ENCODE peak calls at places on chromosome 5, in eight cellular contexts. P is fibroblast of lung; O is tibial artery; E is SK-N-SH; S is tibial nerve; K is CD8-positive, alpha-beta T cell; H is activated CD8-positive, alpha-beta T cell treated with anti-CD3 and anti-CD28 coated beads for 36 hours; F is heart left ventricle. V is an unnamed sample.

GRCh38 chr5:135154197-135154596 is 120.2 kb upstream of the PITX1 start:
- DNase-seq in P (no peak), O (no peak), E (no peak), S (no peak), K (no peak), H (no peak), F (no peak), V (no peak)

GRCh38 chr5:1375871-1376850 is 31.3 kb upstream of the CLPTM1L start:
- DNase-seq in P (no peak), O (no peak), E (no peak), S (no peak), K (no peak), H (no peak), F (no peak), V (no peak)

GRCh38 chr5:56641635-56642255 is 173.6 kb upstream of the MAP3K1 start:
- DNase-seq in P (no peak), O (no peak), E (no peak), S (no peak), K (no peak), H (no peak), F (no peak), V (no peak)

GRCh38 chr5:80220268-80220897 is 35.5 kb downstream of the SERINC5 start:
- DNase-seq in P (peak; percentile 43), O (no peak), E (no peak), S (no peak), K (no peak), H (no peak), F (no peak), V (no peak)

GRCh38 chr5:176396330-176396729 is 7.8 kb downstream of the HIGD2A start:
- DNase-seq in P (no peak), O (no peak), E (peak; percentile 49), S (no peak), K (no peak), H (no peak), F (no peak), V (no peak)

GRCh38 chr5:53368516-53368915 is 111.9 kb upstream of the FST start:
- DNase-seq in P (peak; percentile 77), O (no peak), E (no peak), S (no peak), K (no peak), H (no peak), F (no peak), V (no peak)

GRCh38 chr5:147391781-147392180 is 118.1 kb downstream of the DPYSL3 start:
- DNase-seq in P (peak; percentile 91), O (peak; percentile 77), E (peak; percentile 60), S (no peak), K (no peak), H (no peak), F (no peak), V (no peak)

GRCh38 chr5:82259172-82259800 is 18.9 kb downstream of the RPS23 start:
- DNase-seq in P (peak; percentile 26), O (no peak), E (peak; percentile 30), S (no peak), K (no peak), H (no peak), F (no peak), V (no peak)

GRCh38 chr5:18244309-18244708 is 610.0 kb downstream of the TAF11L14 start:
- DNase-seq in P (no peak), O (no peak), E (no peak), S (no peak), K (no peak), H (no peak), F (no peak), V (no peak)

GRCh38 chr5:171627936-171628335 is 157.7 kb upstream of the SMIM23 start:
- DNase-seq in P (no peak), O (no peak), E (no peak), S (no peak), K (no peak), H (no peak), F (no peak), V (no peak)

GRCh38 chr5:171630670-171631065 is 154.9 kb upstream of the SMIM23 start:
- DNase-seq in P (no peak), O (no peak), E (no peak), S (no peak), K (no peak), H (no peak), F (no peak), V (no peak)

GRCh38 chr5:171630047-171630669 is 155.5 kb upstream of the SMIM23 start:
- DNase-seq in P (peak; percentile 62), O (no peak), E (peak; percentile 91), S (peak; percentile 20), K (no peak), H (peak; percentile 17), F (peak; percentile 71), V (peak; percentile 46)

GRCh38 chr5:171628344-171628743 is 157.3 kb upstream of the SMIM23 start:
- DNase-seq in P (no peak), O (no peak), E (no peak), S (no peak), K (no peak), H (no peak), F (no peak), V (no peak)

GRCh38 chr5:171629221-171630005 is 156.2 kb upstream of the SMIM23 start:
- DNase-seq in P (no peak), O (no peak), E (no peak), S (no peak), K (no peak), H (no peak), F (no peak), V (no peak)
- TF ChIP-seq CTCF in P (peak; percentile 10), O (no peak), E (no peak), S (no peak), K (no peak), H (no peak), F (no peak), V (no peak)

GRCh38 chr5:151319334-151319733 is 15.8 kb upstream of the SLC36A3 start:
- DNase-seq in P (peak; percentile 1), O (no peak), E (no peak), S (peak; percentile 24), K (no peak), H (no peak), F (peak; percentile 35), V (no peak)
- TF ChIP-seq CTCF in P (peak; percentile 27), O (no peak), E (no peak), S (no peak), K (no peak), H (no peak), F (peak; percentile 12), V (no peak)

GRCh38 chr5:152443935-152444334 is 38.9 kb upstream of the NMUR2 start:
- DNase-seq in P (no peak), O (no peak), E (no peak), S (no peak), K (no peak), H (no peak), F (no peak), V (no peak)
- TF ChIP-seq CTCF in P (no peak), O (no peak), E (no peak), S (no peak), K (no peak), H (no peak), F (no peak), V (no peak)

DNA sequence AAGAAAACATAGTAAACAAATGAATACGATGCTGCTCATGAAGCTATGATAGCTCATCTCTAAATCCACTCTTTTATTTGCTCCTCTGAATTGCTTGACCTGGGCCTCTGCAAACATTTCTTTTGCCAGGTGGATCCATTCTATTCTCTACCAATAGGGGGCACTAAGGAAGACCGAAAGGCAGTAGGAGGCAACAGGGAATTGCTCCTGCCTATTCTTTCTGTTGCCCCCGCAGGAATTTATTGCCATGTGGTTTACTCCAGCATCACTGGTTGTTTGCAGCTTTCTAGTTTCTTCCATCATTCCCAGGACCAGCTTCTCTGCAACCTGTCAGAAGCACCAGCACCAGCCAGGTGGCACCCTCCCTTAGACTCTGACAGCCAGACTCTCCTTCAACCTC is 5.3 kb downstream of the GAPT start:
- DNase-seq in P (no peak), O (no peak), E (no peak), S (no peak), K (no peak), H (no peak), F (no peak), V (no peak)
- TF ChIP-seq CTCF in P (no peak), O (no peak), E (peak; percentile 34), S (no peak), K (no peak), H (peak; percentile 30), F (no peak), V (peak; percentile 27)

DNA sequence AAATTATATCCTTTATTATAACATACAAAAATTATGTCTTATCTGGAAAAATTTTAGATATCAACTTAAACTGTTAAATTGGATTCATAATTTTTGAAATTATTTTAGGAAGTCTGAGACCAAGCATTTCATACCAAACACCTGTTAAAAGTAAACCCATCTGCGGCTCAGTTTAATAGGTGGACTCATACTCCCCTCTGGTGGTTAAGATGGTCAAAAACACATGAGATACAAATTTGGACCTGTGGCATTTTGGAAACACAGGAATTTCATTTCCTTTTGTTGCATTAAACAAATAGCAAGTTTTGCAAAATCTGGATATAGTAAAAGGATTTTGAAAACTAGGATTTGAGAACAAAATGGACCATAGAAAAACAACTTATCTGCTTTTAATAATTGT is 53.7 kb downstream of the RGMB start:
- DNase-seq in P (peak; percentile 42), O (no peak), E (peak; percentile 56), S (no peak), K (no peak), H (peak; percentile 13), F (no peak), V (no peak)
- TF ChIP-seq CTCF in P (peak; percentile 48), O (peak; percentile 37), E (peak; percentile 73), S (peak; percentile 46), K (peak; percentile 41), H (peak; percentile 55), F (peak; percentile 44), V (peak; percentile 75)

V was measured in progenitor cell of endocrine pancreas.